ENCODE peak calls at places on chromosomes 1 and 21, in five cellular contexts. T is psoas muscle, U is lower lobe of right lung, R is cardiac muscle cell, V is testis. Y is an unnamed sample.

GRCh38 chr1:210438928-210439841 is 110.5 kb downstream of the HHAT start:
- DNase-seq in R (no peak), T (no peak), U (no peak), V (no peak), Y (no peak)

GRCh38 chr1:21909787-21910503 is 27.2 kb downstream of the HSPG2 start:
- DNase-seq in T (peak; percentile 63), R (peak; percentile 72), U (no peak), V (peak; percentile 74), Y (no peak)

GRCh38 chr1:93733340-93733739 is 51.7 kb upstream of the BCAR3 start:
- DNase-seq in T (no peak), V (no peak), U (no peak), R (no peak), Y (no peak)

GRCh38 chr1:36203554-36204346 is 20.5 kb upstream of the THRAP3 start:
- DNase-seq in V (peak; percentile 46), R (peak; percentile 32), T (peak; percentile 76), U (peak; percentile 84), Y (no peak)

GRCh38 chr1:203274603-203275381 is 30.5 kb upstream of the BTG2 start:
- DNase-seq in U (no peak), T (peak; percentile 69), R (no peak), V (peak; percentile 81), Y (no peak)

GRCh38 chr1:88983791-88984552 is 8.5 kb downstream of the KYAT3 start:
- DNase-seq in V (no peak), U (peak; percentile 59), R (peak; percentile 51), T (no peak), Y (no peak)

GRCh38 chr1:47871799-47872353 is 125.3 kb downstream of the TRABD2B start:
- DNase-seq in U (no peak), V (peak; percentile 18), R (peak; percentile 70), T (no peak), Y (no peak)

GRCh38 chr1:204224655-204225054 is 10.9 kb upstream of the GOLT1A start:
- DNase-seq in V (no peak), T (no peak), U (no peak), R (no peak), Y (no peak)

GRCh38 chr1:230408971-230409370 is 17.2 kb downstream of the PGBD5 start:
- DNase-seq in R (no peak), V (no peak), U (no peak), T (no peak), Y (no peak)

GRCh38 chr1:216894499-216894898 is 171.3 kb upstream of the ESRRG start:
- DNase-seq in V (no peak), U (no peak), R (no peak), T (no peak), Y (no peak)

GRCh38 chr1:154213274-154213673 is 7.1 kb upstream of the CFAP141 start:
- DNase-seq in T (no peak), R (no peak), U (no peak), V (no peak), Y (no peak)

GRCh38 chr21:15441060-15441493 is 288.7 kb upstream of the USP25 start:
- DNase-seq in T (no peak), R (no peak), U (no peak), V (no peak), Y (peak; percentile 62)

GRCh38 chr1:31082385-31082784 is 16.9 kb upstream of the PUM1 start:
- DNase-seq in T (no peak), V (no peak), U (no peak), R (no peak), Y (no peak)

GRCh38 chr1:17117451-17118265 is 1.6 kb downstream of the PADI2 start:
- DNase-seq in R (no peak), V (no peak), U (no peak), T (peak; percentile 73), Y (no peak)

GRCh38 chr1:229328598-229329362 is 14.1 kb downstream of the CCSAP start:
- DNase-seq in U (no peak), V (no peak), T (no peak), R (no peak), Y (no peak)

GRCh38 chr1:206766251-206766856 is 4.2 kb upstream of the IL19 start:
- DNase-seq in R (peak; percentile 33), T (peak; percentile 36), V (peak; percentile 40), U (peak; percentile 76), Y (peak; percentile 65)

GRCh38 chr21:42220138-42220701 is 1.3 kb downstream of the ABCG1 start:
- DNase-seq in U (peak; percentile 72), R (peak; percentile 75), T (peak; percentile 48), V (peak; percentile 72), Y (peak; percentile 40)

GRCh38 chr1:13583592-13583963 is at the start of gene PDPN:
- DNase-seq in V (peak; percentile 48), T (peak; percentile 73), U (no peak), R (peak; percentile 89), Y (no peak)

GRCh38 chr1:201649776-201650607 is 111.1 kb downstream of the NAV1 start:
- DNase-seq in V (peak; percentile 95), R (peak; percentile 88), T (peak; percentile 76), U (peak; percentile 83), Y (peak; percentile 67)

GRCh38 chr1:7363481-7363880 is 407.6 kb upstream of the VAMP3 start:
- DNase-seq in U (no peak), R (peak; percentile 80), V (no peak), T (no peak), Y (no peak)

GRCh38 chr1:31064115-31064514 is 1.4 kb downstream of the PUM1 start:
- DNase-seq in V (no peak), R (no peak), U (no peak), T (no peak), Y (no peak)

GRCh38 chr1:90201467-90202358 is 206.8 kb downstream of the ZNF326 start:
- DNase-seq in T (no peak), R (no peak), V (no peak), U (no peak), Y (no peak)

GRCh38 chr1:41425369-41425768 is 59.1 kb downstream of the EDN2 start:
- DNase-seq in U (no peak), T (no peak), V (no peak), R (no peak), Y (no peak)

GRCh38 chr1:20355828-20356735 is 65.4 kb downstream of the VWA5B1 start:
- DNase-seq in V (no peak), U (no peak), R (no peak), T (no peak), Y (no peak)

DNA sequence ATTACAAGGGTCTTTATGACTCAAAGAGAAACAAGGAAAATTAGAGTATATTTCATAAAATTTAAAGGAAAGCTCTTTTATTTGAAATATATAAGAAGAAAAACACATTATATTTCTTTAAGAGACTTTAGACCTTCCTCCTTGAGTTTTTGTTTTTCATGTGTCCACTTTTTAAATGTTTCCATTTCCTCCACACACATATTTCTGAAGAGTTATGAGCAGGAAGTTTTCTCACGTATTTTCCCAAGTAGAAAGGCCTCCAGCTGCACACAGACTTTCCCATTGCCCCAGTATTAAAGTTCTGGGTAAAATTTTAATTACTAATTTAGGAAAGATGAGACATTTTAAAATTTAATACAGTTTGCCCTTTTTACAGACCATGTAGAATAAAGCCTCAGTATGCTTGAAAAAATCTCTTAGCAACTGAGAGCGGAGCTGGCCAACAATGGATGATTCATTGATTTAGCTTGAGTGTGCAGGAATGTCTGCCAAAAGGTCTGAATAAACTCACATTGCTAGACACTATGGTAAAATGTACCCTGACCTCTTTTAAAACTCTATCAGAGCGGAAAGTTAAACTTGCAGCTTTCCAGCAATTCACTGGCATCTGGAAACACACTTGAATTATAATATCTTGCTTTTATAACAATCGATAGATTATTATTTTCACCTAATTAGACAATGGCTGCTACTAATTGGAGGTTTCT is 57.9 kb downstream of the DDAH1 start:
- DNase-seq in R (no peak), U (no peak), T (no peak), V (peak; percentile 70), Y (no peak)
- H3K4me3 ChIP-seq in R (no peak overlapping the region), U (no peak overlapping the region), T (no peak overlapping the region), V (no peak overlapping the region), Y (no peak overlapping the region)

GRCh38 chr1:34865573-34865972 is 6.0 kb upstream of the SMIM12 start:
- DNase-seq in R (no peak), U (no peak), T (no peak), V (no peak), Y (no peak)

GRCh38 chr1:34863501-34863900 is 4.0 kb upstream of the SMIM12 start:
- DNase-seq in R (no peak), U (no peak), T (no peak), V (no peak), Y (no peak)

GRCh38 chr1:34865981-34866761 is 6.6 kb upstream of the SMIM12 start:
- DNase-seq in T (peak; percentile 87), U (peak; percentile 93), R (peak; percentile 80), V (peak; percentile 90), Y (peak; percentile 78)

GRCh38 chr1:34866762-34867109 is 7.2 kb upstream of the SMIM12 start:
- DNase-seq in R (no peak), V (no peak), T (no peak), U (no peak), Y (no peak)

GRCh38 chr1:34864759-34865158 is 5.2 kb upstream of the SMIM12 start:
- DNase-seq in V (no peak), T (no peak), U (no peak), R (no peak), Y (no peak)
- H3K4me1 ChIP-seq in V (peaks cover 8% of the 10 kb centered on the region), T (peaks cover 4% of the 10 kb centered on the region), U (peaks cover 23% of the 10 kb centered on the region), R (no peaks in the 10 kb centered on the region), Y (peaks cover 5% of the 10 kb centered on the region)

DNA sequence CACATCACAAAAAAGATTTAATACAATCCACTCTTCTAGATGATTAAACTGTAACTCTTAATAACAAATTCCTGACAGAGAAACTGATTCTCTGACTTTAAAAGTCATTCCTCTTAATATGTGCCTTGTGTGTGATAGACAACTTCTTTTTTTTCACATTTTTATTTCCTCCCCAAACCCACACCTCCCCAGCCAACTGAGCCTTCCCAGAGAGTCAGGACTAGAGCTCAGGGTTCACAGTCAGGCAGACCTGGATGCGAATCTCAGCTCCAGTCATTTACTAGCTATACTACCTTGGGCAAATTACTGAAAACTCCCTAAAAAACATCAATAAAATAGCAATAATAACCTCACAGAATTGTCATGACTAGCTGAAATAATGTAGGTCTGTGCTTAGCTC is 14.2 kb downstream of the ATPAF1 start:
- DNase-seq in V (no peak), R (no peak), U (no peak), T (no peak), Y (no peak)
- H3K36me3 ChIP-seq in V (no peaks in the 10 kb centered on the region), R (peaks cover 21% of the 10 kb centered on the region), U (peaks cover 77% of the 10 kb centered on the region), T (peaks cover 11% of the 10 kb centered on the region), Y (no peaks in the 10 kb centered on the region)

DNA sequence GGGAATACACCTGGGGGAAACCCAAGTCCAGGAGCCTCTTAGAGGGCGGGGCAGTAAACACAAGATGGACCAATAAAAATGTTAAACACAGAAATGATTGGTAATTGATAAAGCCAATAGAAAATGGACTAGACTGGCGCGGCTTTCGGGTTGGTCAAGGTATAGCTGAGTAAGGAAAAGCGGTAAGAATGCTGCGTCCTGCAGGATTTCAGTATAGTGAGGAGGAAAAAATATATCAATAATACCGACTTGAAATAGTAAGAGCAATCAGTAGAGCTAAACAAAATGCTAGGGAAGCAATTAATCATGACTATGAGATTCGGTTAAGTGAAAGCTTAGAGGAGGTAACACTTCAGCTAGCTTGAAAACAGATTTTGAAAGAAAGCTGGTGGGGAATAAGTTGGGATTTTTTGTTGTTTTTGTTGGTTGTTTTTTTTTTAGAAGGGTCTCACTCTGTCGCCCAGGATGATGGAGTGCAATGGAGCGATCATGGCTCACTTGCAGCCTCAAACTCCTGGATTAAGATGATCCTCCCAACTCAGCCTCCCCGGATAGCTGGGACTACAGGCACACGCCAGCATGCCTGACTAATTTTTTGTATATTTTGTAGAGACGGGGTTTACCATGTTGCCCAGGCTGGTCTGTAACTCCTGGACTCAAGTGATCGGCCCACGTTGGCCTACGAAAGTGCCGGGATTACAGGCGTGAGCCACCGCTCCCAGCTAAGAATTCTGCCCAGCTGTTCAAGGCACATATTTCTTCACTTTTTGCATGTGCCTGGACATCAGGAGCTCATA is 699 bp upstream of the TESK2 start:
- DNase-seq in T (no peak), U (no peak), V (no peak), R (no peak), Y (no peak)
- H3K4me3 ChIP-seq in T (peak overlapping the region; percentile 93), U (peak overlapping the region; percentile 86), V (peak overlapping the region; percentile 71), R (peak overlapping the region; percentile 11), Y (peak overlapping the region; percentile 1)

Y was measured in Caco-2.